ENCODE peak calls at places on chromosomes 2 and 18, in seven cellular contexts. D, B, X, O, L, G and S are unnamed samples.

GRCh38 chr2:218508299-218508698 is 59.9 kb downstream of the USP37 start:
- DNase-seq in D (no peak), G (no peak), B (no peak), X (no peak), L (no peak), O (no peak), S (no peak)

GRCh38 chr18:26745288-26745975 is 120.1 kb downstream of the AQP4 start:
- DNase-seq in X (no peak), L (no peak), O (no peak), B (no peak), D (peak; percentile 61), G (no peak), S (no peak)

GRCh38 chr2:240480834-240481623 is 45.6 kb downstream of the GPC1 start:
- DNase-seq in D (no peak), G (no peak), O (no peak), B (no peak), L (no peak), X (no peak), S (no peak)

GRCh38 chr2:70854416-70854815 is 18.8 kb upstream of the CD207 start:
- DNase-seq in B (no peak), L (no peak), D (no peak), X (no peak), G (no peak), O (no peak), S (no peak)

GRCh38 chr2:237686659-237687136 is 59.3 kb downstream of the LRRFIP1 start:
- DNase-seq in L (no peak), X (no peak), B (no peak), D (no peak), O (no peak), G (no peak), S (peak; percentile 40)

GRCh38 chr2:64617631-64618151 is 36.0 kb downstream of the SERTAD2 start:
- DNase-seq in X (no peak), G (no peak), O (no peak), L (no peak), D (no peak), B (no peak), S (no peak)

GRCh38 chr18:73777356-73778051 is 370.1 kb downstream of the FBXO15 start:
- DNase-seq in X (no peak), D (no peak), G (no peak), B (no peak), O (no peak), L (no peak), S (no peak)

GRCh38 chr18:76487782-76488181 is 7.3 kb downstream of the ZNF516 start:
- DNase-seq in L (no peak), D (no peak), G (no peak), O (peak; percentile 47), B (no peak), X (no peak), S (no peak)

GRCh38 chr2:15981646-15982045 is 41.3 kb downstream of the MYCN start:
- DNase-seq in D (no peak), X (no peak), G (no peak), L (no peak), O (no peak), B (no peak), S (no peak)

GRCh38 chr18:63237911-63238710 is 81.5 kb downstream of the BCL2 start:
- DNase-seq in L (no peak), D (peak; percentile 74), X (peak; percentile 68), O (no peak), B (no peak), G (no peak), S (peak; percentile 83)

GRCh38 chr18:49858309-49859005 is 45.1 kb upstream of the ACAA2 start:
- DNase-seq in G (peak; percentile 70), D (peak; percentile 61), X (peak; percentile 18), B (peak; percentile 38), O (peak; percentile 56), L (peak; percentile 61), S (peak; percentile 51)

GRCh38 chr2:1237785-1238184 is 175.5 kb upstream of the TPO start:
- DNase-seq in L (no peak), X (no peak), O (no peak), G (no peak), B (no peak), D (no peak), S (no peak)

GRCh38 chr2:189763908-189764661 is 1.5 kb upstream of the OSGEPL1 start:
- DNase-seq in X (no peak), O (no peak), B (no peak), G (no peak), D (no peak), L (no peak), S (no peak)

GRCh38 chr2:145316496-145316895 is 796.6 kb upstream of the ZEB2 start:
- DNase-seq in L (no peak), G (no peak), B (no peak), D (no peak), X (no peak), O (no peak), S (no peak)

GRCh38 chr18:50401888-50402287 is 27.0 kb downstream of the SKA1 start:
- DNase-seq in G (peak; percentile 39), O (peak; percentile 58), X (no peak), L (peak; percentile 35), D (peak; percentile 11), B (no peak), S (peak; percentile 48)

GRCh38 chr2:220309215-220309614 is 681.8 kb downstream of the SLC4A3 start:
- DNase-seq in G (no peak), X (no peak), L (no peak), O (no peak), B (no peak), D (no peak), S (no peak)

GRCh38 chr2:226835420-226835795 is 446 bp upstream of the RHBDD1 start:
- DNase-seq in D (peak; percentile 34), B (no peak), X (no peak), O (no peak), L (no peak), G (no peak), S (peak; percentile 42)

GRCh38 chr2:8682719-8683667 is 1.1 kb downstream of the ID2 start:
- DNase-seq in O (peak; percentile 84), D (peak; percentile 52), B (no peak), G (peak; percentile 60), L (peak; percentile 54), X (no peak), S (peak; percentile 33)

GRCh38 chr2:227529871-227530270 is 57.9 kb downstream of the AGFG1 start:
- DNase-seq in L (no peak), X (no peak), O (no peak), D (no peak), B (no peak), G (no peak), S (no peak)

GRCh38 chr2:24613154-24613814 is 122.2 kb downstream of the NCOA1 start:
- DNase-seq in B (no peak), G (peak; percentile 8), O (peak; percentile 10), L (no peak), X (peak; percentile 28), D (peak; percentile 59), S (no peak)

GRCh38 chr2:190912731-190913130 is 32.1 kb downstream of the GLS start:
- DNase-seq in G (no peak), X (peak; percentile 8), O (no peak), D (no peak), L (no peak), B (no peak), S (no peak)

GRCh38 chr18:13390711-13391110 is 172.2 kb downstream of the LDLRAD4 start:
- DNase-seq in L (no peak), X (no peak), G (no peak), B (no peak), O (no peak), D (no peak), S (no peak)

GRCh38 chr2:209471037-209471436 is 47.2 kb downstream of the MAP2 start:
- DNase-seq in D (peak; percentile 49), G (no peak), B (no peak), X (no peak), O (no peak), L (no peak), S (no peak)

GRCh38 chr18:35463050-35463449 is 34.7 kb downstream of the INO80C start:
- DNase-seq in B (no peak), O (no peak), D (peak; percentile 57), G (no peak), L (no peak), X (no peak), S (peak; percentile 39)

GRCh38 chr18:13223341-13224148 is 5.0 kb downstream of the LDLRAD4 start:
- DNase-seq in B (no peak), O (peak; percentile 29), X (no peak), D (no peak), L (no peak), G (no peak), S (no peak)

GRCh38 chr2:177147093-177147694 is 65.4 kb upstream of the HNRNPA3 start:
- DNase-seq in G (no peak), O (peak; percentile 75), B (no peak), X (peak; percentile 43), D (peak; percentile 77), L (no peak), S (no peak)

GRCh38 chr2:240463274-240463865 is 27.9 kb downstream of the GPC1 start:
- DNase-seq in L (peak; percentile 19), X (no peak), O (no peak), B (no peak), G (no peak), D (no peak), S (no peak)

GRCh38 chr18:7020995-7021777 is 96.4 kb downstream of the LAMA1 start:
- DNase-seq in L (no peak), O (no peak), G (no peak), X (no peak), D (no peak), B (no peak), S (no peak)